ENCODE peak calls at places on chromosomes 12 and 14, in five cellular contexts. V is A549, P is H1, G is K562, H is HepG2. F is an unnamed sample.
A peak's percentile ranks its signal among the peaks of the same experiment; 100 is the strongest.

GRCh38 chr14:53956427-53957201 is at the start of gene BMP4:
- DNase-seq in P (peak; percentile 92), G (peak; percentile 45), V (peak; percentile 59), H (peak; percentile 82), F (peak; percentile 95)

GRCh38 chr12:65765436-65765813 is 58.9 kb upstream of the HMGA2 start:
- DNase-seq in G (no peak), H (no peak), V (no peak), P (no peak), F (no peak)

GRCh38 chr12:79983969-79984629 is 49.2 kb upstream of the PPP1R12A start:
- DNase-seq in G (no peak), P (no peak), H (no peak), V (peak; percentile 33), F (no peak)

GRCh38 chr12:108055135-108055534 is 74.0 kb upstream of the WSCD2 start:
- DNase-seq in P (no peak), G (no peak), H (no peak), V (no peak), F (no peak)

GRCh38 chr12:130552483-130552996 is 163.6 kb downstream of the RIMBP2 start:
- DNase-seq in P (no peak), V (no peak), H (no peak), G (no peak), F (no peak)

GRCh38 chr12:71592841-71593240 is 70.8 kb downstream of the ZFC3H1 start:
- DNase-seq in V (no peak), G (no peak), P (no peak), H (no peak), F (no peak)

GRCh38 chr12:127272864-127273263 is 994.1 kb upstream of the TMEM132C start:
- DNase-seq in G (no peak), P (no peak), H (no peak), V (no peak), F (no peak)

GRCh38 chr12:630656-631632 is 32.3 kb downstream of the NINJ2 start:
- DNase-seq in H (no peak), P (peak; percentile 69), G (no peak), V (no peak), F (peak; percentile 61)

GRCh38 chr14:23564876-23565275 is 2.7 kb downstream of the AP1G2 start:
- DNase-seq in G (no peak), V (no peak), H (no peak), P (no peak), F (no peak)

GRCh38 chr12:132253698-132254480 is 75.5 kb downstream of the GALNT9 start:
- DNase-seq in V (no peak), P (no peak), H (no peak), G (no peak), F (no peak)

GRCh38 chr14:105508069-105508468 is 17.0 kb downstream of the TEDC1 start:
- DNase-seq in V (no peak), G (no peak), H (no peak), P (no peak), F (no peak)

GRCh38 chr12:13435535-13435934 is 239.0 kb downstream of the EMP1 start:
- DNase-seq in H (no peak), V (no peak), P (no peak), G (no peak), F (no peak)

GRCh38 chr12:75437564-75437963 is 43.0 kb upstream of the GLIPR1 start:
- DNase-seq in H (peak; percentile 39), G (no peak), P (no peak), V (peak; percentile 14), F (no peak)

GRCh38 chr12:2553388-2554126 is 241.2 kb upstream of the FKBP4 start:
- DNase-seq in H (no peak), P (no peak), V (no peak), G (no peak), F (no peak)

GRCh38 chr14:105192866-105193731 is 12.0 kb upstream of the NUDT14 start:
- DNase-seq in G (no peak), V (no peak), P (no peak), H (no peak), F (no peak)

GRCh38 chr14:89598548-89599186 is 181.6 kb upstream of the FOXN3 start:
- DNase-seq in P (no peak), G (no peak), H (peak; percentile 13), V (no peak), F (no peak)

GRCh38 chr12:58889557-58889956 is 30.7 kb downstream of the LRIG3 start:
- DNase-seq in P (no peak), H (no peak), G (no peak), V (no peak), F (no peak)

GRCh38 chr12:11755311-11755930 is 105.9 kb downstream of the ETV6 start:
- DNase-seq in H (no peak), P (no peak), V (no peak), G (no peak), F (no peak)

GRCh38 chr12:32605326-32606095 is 73.6 kb upstream of the DNM1L start:
- DNase-seq in G (no peak), H (no peak), V (no peak), P (no peak), F (no peak)

GRCh38 chr14:58669556-58670200 is 31.9 kb downstream of the DACT1 start:
- DNase-seq in H (no peak), P (no peak), G (no peak), V (no peak), F (no peak)
- TF ChIP-seq JUN in H (no peak), P (no peak), G (no peak), V (no peak), F (no peak)

GRCh38 chr12:103903979-103904378 is 26.2 kb upstream of the HSP90B1 start:
- DNase-seq in P (no peak), V (no peak), G (no peak), H (no peak), F (no peak)
- TF ChIP-seq USF2 in P (no peak), V (no peak), G (no peak), H (no peak), F (no peak)

GRCh38 chr12:112557954-112558630 is 139.3 kb downstream of the PTPN11 start:
- DNase-seq in V (no peak), G (no peak), P (no peak), H (no peak), F (no peak)
- TF ChIP-seq JUN in V (no peak), G (no peak), P (no peak), H (no peak), F (no peak)

DNA sequence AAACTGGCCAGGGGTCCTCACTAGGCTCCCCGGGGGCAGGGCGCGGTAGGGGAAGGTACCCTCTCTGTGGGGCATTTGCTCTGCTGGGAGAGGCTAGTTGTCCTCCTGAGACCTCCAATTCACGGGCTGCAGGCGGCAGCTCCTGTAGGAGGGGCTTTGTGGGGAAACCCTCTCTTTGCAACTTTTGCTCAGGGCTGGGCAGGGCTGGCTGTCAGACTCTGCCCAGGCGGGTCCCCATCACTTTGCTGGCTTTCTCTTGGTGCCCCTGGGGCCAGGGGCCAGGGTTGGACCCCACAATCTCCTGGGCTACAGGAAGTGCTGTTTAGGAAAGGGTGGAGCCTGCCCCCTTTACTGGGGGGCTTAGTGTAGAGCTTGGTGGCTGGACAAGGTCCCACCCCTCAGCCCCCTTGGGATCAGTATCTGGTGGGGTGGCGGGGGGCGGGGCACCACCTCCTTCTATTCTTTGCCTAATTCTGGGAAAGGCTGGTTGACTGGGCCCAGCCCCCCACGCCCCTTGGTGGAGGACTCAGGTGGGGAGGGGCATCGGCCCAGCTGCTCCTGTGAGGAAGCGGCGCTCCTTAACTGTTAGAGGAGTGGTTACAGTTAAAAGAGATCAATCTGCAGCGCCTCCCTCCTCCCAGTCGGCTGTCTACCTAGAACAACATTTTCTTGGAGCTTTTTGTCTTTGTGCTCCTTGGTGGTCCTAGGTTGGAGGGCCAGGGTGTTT is 918.7 kb downstream of the AACS start:
- DNase-seq in G (no peak), P (peak; percentile 82), H (no peak), V (no peak), F (no peak)
- TF ChIP-seq USF2 in G (no peak), P (no peak), H (no peak), V (no peak), F (no peak)

DNA sequence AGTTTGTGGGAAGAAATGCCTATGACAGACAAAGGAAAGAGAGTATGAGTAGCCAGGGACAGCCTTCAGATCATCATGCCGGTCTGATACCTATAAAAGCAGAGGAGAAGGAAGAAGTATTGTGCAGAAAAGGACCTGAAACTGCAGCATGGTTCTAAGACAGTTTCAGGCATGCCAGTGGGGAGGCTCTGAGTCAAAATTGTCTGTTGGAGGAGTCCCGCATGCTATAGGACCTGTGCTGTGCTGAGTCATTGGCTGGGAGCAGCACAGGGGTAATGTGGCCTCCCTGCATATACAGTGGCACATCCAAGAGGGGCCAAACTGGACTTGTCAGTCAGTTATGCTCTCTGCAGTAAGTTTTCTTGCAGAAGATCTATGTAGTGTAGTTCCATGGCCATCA is 40.7 kb downstream of the NEUROD4 start:
- DNase-seq in V (no peak), H (no peak), P (no peak), G (peak; percentile 12), F (no peak)
- TF ChIP-seq JUN in V (no peak), H (no peak), P (no peak), G (no peak), F (no peak)

GRCh38 chr14:20578784-20579502 is 8.9 kb downstream of the RNASE11 start:
- DNase-seq in V (no peak), G (peak; percentile 15), P (peak; percentile 47), H (no peak), F (no peak)
- TF ChIP-seq USF2 in V (no peak), G (no peak), P (no peak), H (no peak), F (no peak)

F was measured in WTC11.